ENCODE peak calls at places on chromosome 6, in seven cellular contexts. V is GM23248, D is PC-3, H is SK-N-SH, U is HCT116, C is hepatocyte, W is MM.1S. Y is an unnamed sample.

GRCh38 chr6:99573980-99574617 is 5.6 kb upstream of the CCNC start:
- DNase-seq in V (no peak), D (no peak), H (no peak), U (no peak), C (no peak), W (no peak), Y (no peak)

GRCh38 chr6:91569071-91569470 is 982.2 kb upstream of the MAP3K7 start:
- DNase-seq in V (no peak), D (peak; percentile 14), H (no peak), U (no peak), C (no peak), W (no peak), Y (no peak)

GRCh38 chr6:119594907-119595306 is 245.3 kb upstream of the MAN1A1 start:
- DNase-seq in V (no peak), D (peak; percentile 72), H (no peak), U (no peak), C (no peak), W (no peak), Y (no peak)

GRCh38 chr6:127737009-127737486 is 160.1 kb downstream of the C6orf58 start:
- DNase-seq in V (peak; percentile 79), D (peak; percentile 71), H (peak; percentile 37), U (peak; percentile 74), C (peak; percentile 84), W (peak; percentile 63), Y (peak; percentile 84)

GRCh38 chr6:37459981-37460800 is 27.2 kb downstream of the CMTR1 start:
- DNase-seq in V (no peak), D (no peak), H (peak; percentile 84), U (no peak), C (no peak), W (no peak), Y (no peak)

GRCh38 chr6:122035193-122035592 is 364.3 kb upstream of the HSF2 start:
- DNase-seq in V (no peak), D (no peak), H (no peak), U (no peak), C (no peak), W (no peak), Y (no peak)

GRCh38 chr6:156991971-156992370 is 214.8 kb downstream of the ARID1B start:
- DNase-seq in V (no peak), D (peak; percentile 74), H (no peak), U (no peak), C (no peak), W (no peak), Y (no peak)

GRCh38 chr6:158020811-158021210 is 39.1 kb downstream of the SYNJ2 start:
- DNase-seq in V (no peak), D (no peak), H (no peak), U (no peak), C (no peak), W (no peak), Y (no peak)

GRCh38 chr6:79431469-79431868 is 105.8 kb downstream of the LCA5 start:
- DNase-seq in V (no peak), D (peak; percentile 42), H (no peak), U (no peak), C (peak; percentile 63), W (no peak), Y (peak; percentile 68)

GRCh38 chr6:119566546-119567263 is 217.1 kb upstream of the MAN1A1 start:
- DNase-seq in V (no peak), D (no peak), H (no peak), U (no peak), C (no peak), W (no peak), Y (no peak)

GRCh38 chr6:108778421-108779186 is 69.6 kb upstream of the ARMC2 start:
- DNase-seq in V (no peak), D (no peak), H (no peak), U (no peak), C (no peak), W (no peak), Y (peak; percentile 17)

GRCh38 chr6:157551041-157551832 is 170.2 kb downstream of the ZDHHC14 start:
- DNase-seq in V (no peak), D (peak; percentile 45), H (no peak), U (peak; percentile 22), C (no peak), W (no peak), Y (peak; percentile 27)

GRCh38 chr6:64258302-64258701 is 622.7 kb downstream of the PHF3 start:
- DNase-seq in V (no peak), D (no peak), H (no peak), U (no peak), C (no peak), W (no peak), Y (no peak)

GRCh38 chr6:41428995-41429417 is 93.6 kb downstream of the NCR2 start:
- DNase-seq in V (peak; percentile 89), D (peak; percentile 36), H (no peak), U (no peak), C (peak; percentile 53), W (no peak), Y (peak; percentile 51)

GRCh38 chr6:151004415-151005024 is 139.0 kb downstream of the MTHFD1L start:
- DNase-seq in V (peak; percentile 93), D (peak; percentile 91), H (no peak), U (no peak), C (no peak), W (no peak), Y (no peak)

GRCh38 chr6:52522655-52523054 is 54.2 kb downstream of the TRAM2 start:
- DNase-seq in V (peak; percentile 57), D (no peak), H (no peak), U (no peak), C (no peak), W (no peak), Y (no peak)

GRCh38 chr6:137903933-137904821 is 37.1 kb downstream of the TNFAIP3 start:
- DNase-seq in V (peak; percentile 71), D (no peak), H (no peak), U (peak; percentile 10), C (peak; percentile 51), W (no peak), Y (no peak)

GRCh38 chr6:84763397-84764331 is 734 bp downstream of the TBX18 start:
- DNase-seq in V (peak; percentile 92), D (no peak), H (peak; percentile 56), U (peak; percentile 61), C (peak; percentile 61), W (no peak), Y (peak; percentile 56)

GRCh38 chr6:25088513-25088912 is 152.8 kb upstream of the RIPOR2 start:
- DNase-seq in V (peak; percentile 5), D (no peak), H (no peak), U (no peak), C (no peak), W (no peak), Y (no peak)

GRCh38 chr6:85680388-85680787 is 37.7 kb upstream of the SYNCRIP start:
- DNase-seq in V (no peak), D (no peak), H (no peak), U (no peak), C (no peak), W (no peak), Y (no peak)

GRCh38 chr6:44580901-44581300 is 193.4 kb downstream of the CDC5L start:
- DNase-seq in V (peak; percentile 75), D (peak; percentile 8), H (no peak), U (no peak), C (no peak), W (no peak), Y (no peak)

GRCh38 chr6:7270320-7271204 is 42.4 kb downstream of the SSR1 start:
- DNase-seq in V (no peak), D (no peak), H (no peak), U (no peak), C (no peak), W (no peak), Y (no peak)
- TF ChIP-seq EZH2phosphoT487 in V (no peak), D (no peak), H (no peak), U (no peak), C (no peak), W (no peak), Y (no peak)

DNA sequence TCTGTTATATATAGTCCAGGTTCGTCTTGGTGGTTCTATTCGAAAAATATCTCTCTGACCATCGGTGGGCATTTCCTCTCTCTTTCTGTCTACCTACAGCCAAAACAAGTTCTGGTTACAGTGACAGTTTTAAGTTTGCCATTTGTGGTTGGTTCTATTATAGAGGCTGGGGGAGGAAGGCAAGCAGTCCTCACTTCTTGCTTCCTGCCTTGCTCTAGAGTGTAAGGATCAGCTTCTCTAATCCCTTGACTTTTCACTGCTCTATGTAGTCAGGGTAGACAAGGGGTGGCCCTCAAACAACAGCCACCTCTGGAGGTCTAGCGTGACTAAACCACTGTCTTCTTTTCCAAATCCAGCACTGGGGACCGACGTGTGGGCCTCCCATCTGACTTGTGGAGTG is 16.1 kb downstream of the E2F3 start:
- DNase-seq in V (no peak), D (no peak), H (no peak), U (no peak), C (no peak), W (no peak), Y (no peak)
- H3K4me2 ChIP-seq in V (no peak overlapping the region), D (no peak overlapping the region), H (no peak overlapping the region), U (no peak overlapping the region), C (no peak overlapping the region), W (no peak overlapping the region), Y (no peak overlapping the region)

GRCh38 chr6:130936933-130937332 is 109.7 kb downstream of the SMLR1 start:
- DNase-seq in V (no peak), D (no peak), H (no peak), U (no peak), C (no peak), W (no peak), Y (no peak)
- H3K9me2 ChIP-seq in V (no peaks in the 10 kb centered on the region), D (no peaks in the 10 kb centered on the region), H (no peaks in the 10 kb centered on the region), U (no peaks in the 10 kb centered on the region), C (no peaks in the 10 kb centered on the region), W (no peaks in the 10 kb centered on the region), Y (no peaks in the 10 kb centered on the region)

GRCh38 chr6:43435682-43436437 is 8.5 kb downstream of the ABCC10 start:
- DNase-seq in V (no peak), D (no peak), H (no peak), U (no peak), C (no peak), W (no peak), Y (no peak)

GRCh38 chr6:43434441-43434840 is 7.1 kb downstream of the ABCC10 start:
- DNase-seq in V (no peak), D (no peak), H (no peak), U (no peak), C (no peak), W (no peak), Y (no peak)

GRCh38 chr6:43437700-43438099 is 10.4 kb downstream of the ABCC10 start:
- DNase-seq in V (no peak), D (no peak), H (no peak), U (no peak), C (no peak), W (no peak), Y (no peak)

GRCh38 chr6:43434943-43435342 is 7.6 kb downstream of the ABCC10 start:
- DNase-seq in V (no peak), D (no peak), H (no peak), U (no peak), C (no peak), W (no peak), Y (no peak)

DNA sequence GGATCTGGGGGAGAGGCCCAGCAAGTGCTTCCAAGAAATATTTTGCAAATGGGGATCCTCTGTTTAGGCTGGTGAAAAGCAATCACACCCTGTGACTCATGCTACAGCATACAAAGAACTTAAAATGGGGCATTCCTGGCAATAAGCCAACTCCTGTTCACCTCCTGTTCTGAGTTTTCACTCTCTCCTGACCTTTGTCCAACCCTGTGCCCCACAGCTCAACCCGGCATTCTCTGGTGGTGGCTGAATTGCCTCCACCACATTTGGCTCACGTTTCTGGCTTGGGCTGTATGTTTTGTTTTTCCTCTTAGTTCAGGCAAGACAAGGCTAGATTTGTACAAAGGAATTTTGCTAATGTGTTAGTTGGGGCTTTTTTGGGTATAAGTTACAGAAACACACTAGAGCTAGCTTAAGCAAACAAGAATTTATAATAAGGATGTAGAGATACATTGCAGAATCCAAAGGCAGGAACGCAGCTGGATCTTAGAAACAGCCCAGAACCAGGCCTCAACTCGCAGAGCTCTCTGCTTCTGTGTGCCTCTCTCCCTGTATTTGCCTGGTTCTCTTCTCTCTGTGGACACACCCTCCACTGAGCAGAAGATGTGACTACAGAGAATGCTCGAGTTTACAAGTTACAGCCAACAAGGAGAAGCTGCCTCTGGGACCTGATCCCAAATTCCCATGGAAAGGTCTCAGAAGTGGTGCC is 9.4 kb downstream of the ABCC10 start:
- DNase-seq in V (peak; percentile 83), D (peak; percentile 77), H (no peak), U (no peak), C (peak; percentile 89), W (no peak), Y (no peak)
- TF ChIP-seq EZH2phosphoT487 in V (no peak), D (no peak), H (no peak), U (no peak), C (no peak), W (no peak), Y (no peak)

Y was measured in GM23338.